ENCODE peak calls at places on chromosomes 12 and 14, in five cellular contexts. G is BE2C, J is T follicular helper cell, R is neuronal stem cell, D is AG08396. V is an unnamed sample.

GRCh38 chr12:92570056-92570753 is 132.6 kb upstream of the PLEKHG7 start:
- DNase-seq in G (peak), J (peak), R (peak), D (peak), V (peak)

GRCh38 chr14:65096323-65097089 is 5.8 kb downstream of the MAX start:
- DNase-seq in G (peak), J (no peak), R (no peak), D (no peak), V (no peak)

GRCh38 chr12:116582610-116583009 is 23.4 kb downstream of the MAP1LC3B2 start:
- DNase-seq in G (peak), J (no peak), R (no peak), D (no peak), V (no peak)

GRCh38 chr14:53929871-53930685 is 26.5 kb downstream of the BMP4 start:
- DNase-seq in G (peak), J (peak), R (no peak), D (no peak), V (no peak)

GRCh38 chr14:101790232-101790631 is 28.7 kb downstream of the PPP2R5C start:
- DNase-seq in G (no peak), J (no peak), R (no peak), D (no peak), V (no peak)

GRCh38 chr12:32198555-32198954 is 91.9 kb downstream of the BICD1 start:
- DNase-seq in G (no peak), J (no peak), R (no peak), D (no peak), V (no peak)

GRCh38 chr12:84508943-84509342 is 403.7 kb downstream of the SLC6A15 start:
- DNase-seq in G (no peak), J (no peak), R (no peak), D (no peak), V (no peak)

GRCh38 chr14:71948101-71948500 is 15.9 kb downstream of the RGS6 start:
- DNase-seq in G (no peak), J (no peak), R (no peak), D (no peak), V (no peak)

GRCh38 chr12:122862110-122862634 is 26.9 kb downstream of the HIP1R start:
- DNase-seq in G (no peak), J (no peak), R (no peak), D (no peak), V (no peak)

GRCh38 chr12:92439397-92439779 is 263.4 kb upstream of the PLEKHG7 start:
- DNase-seq in G (no peak), J (no peak), R (no peak), D (peak), V (no peak)

GRCh38 chr14:37593496-37594237 is 1.4 kb downstream of the FOXA1 start:
- DNase-seq in G (no peak), J (no peak), R (no peak), D (no peak), V (no peak)

GRCh38 chr14:75200451-75200850 is 24.0 kb upstream of the TMED10 start:
- DNase-seq in G (no peak), J (no peak), R (no peak), D (no peak), V (no peak)

GRCh38 chr14:63361790-63362189 is 43.1 kb upstream of the GPHB5 start:
- DNase-seq in G (no peak), J (no peak), R (no peak), D (no peak), V (no peak)

GRCh38 chr12:16955083-16955657 is 349.2 kb upstream of the LMO3 start:
- DNase-seq in G (no peak), J (no peak), R (no peak), D (no peak), V (no peak)

GRCh38 chr12:34311337-34311736 is 289.0 kb downstream of the ALG10 start:
- DNase-seq in G (no peak), J (no peak), R (no peak), D (no peak), V (no peak)

V was measured in effector CD4-positive, alpha-beta T cell.